ENCODE peak calls at places on chromosomes 16 and 17, in eight cellular contexts. G is LNCaP clone FGC, W is choroid plexus epithelial cell, T is pancreas, E is BE2C, M is HFFc6, S is neural crest cell, O is Calu3. J is an unnamed sample.

GRCh38 chr16:10938321-10938720 is 3.9 kb downstream of the DEXI start:
- DNase-seq in E (no peak), M (no peak), S (no peak), W (no peak), T (no peak), O (no peak), G (no peak), J (peak)

GRCh38 chr17:69441179-69441578 is 26.7 kb downstream of the MAP2K6 start:
- DNase-seq in W (no peak), G (no peak), O (no peak), T (no peak), E (no peak), S (no peak), M (no peak), J (no peak)

GRCh38 chr17:15945493-15946209 is 721 bp downstream of the ADORA2B start:
- DNase-seq in S (no peak), M (no peak), E (no peak), G (no peak), W (peak), O (no peak), T (peak), J (no peak)

GRCh38 chr16:76910931-76911330 is 280.1 kb upstream of the MON1B start:
- DNase-seq in O (no peak), E (no peak), G (no peak), W (peak), S (no peak), M (no peak), T (no peak), J (peak)

GRCh38 chr17:27407916-27408846 is 48.1 kb upstream of the KSR1 start:
- DNase-seq in M (peak), O (no peak), W (peak), E (no peak), G (no peak), T (no peak), S (no peak), J (peak)

GRCh38 chr17:60941028-60941427 is 263.4 kb downstream of the BCAS3 start:
- DNase-seq in E (no peak), W (peak), G (no peak), O (no peak), S (no peak), T (no peak), M (peak), J (peak)

GRCh38 chr17:58166682-58167081 is at the start of gene OR4D2:
- DNase-seq in T (no peak), M (no peak), E (no peak), O (no peak), S (no peak), G (no peak), W (no peak), J (no peak)

GRCh38 chr17:48724241-48725004 is 1.4 kb downstream of the PRAC2 start:
- DNase-seq in W (peak), O (peak), M (peak), T (peak), E (peak), S (peak), G (no peak), J (peak)

GRCh38 chr17:9432867-9433495 is 142.6 kb downstream of the STX8 start:
- DNase-seq in T (no peak), W (peak), M (peak), G (no peak), S (no peak), E (no peak), O (no peak), J (peak)

GRCh38 chr17:41546819-41547218 is 18.7 kb upstream of the KRT19 start:
- DNase-seq in O (no peak), E (no peak), S (no peak), T (no peak), W (no peak), G (no peak), M (no peak), J (no peak)

GRCh38 chr16:3152273-3153076 is 17.6 kb downstream of the ZNF213 start:
- DNase-seq in W (peak), E (peak), O (peak), M (peak), T (peak), G (peak), S (peak), J (peak)
- TF ChIP-seq CTCF in W (peak), E (peak), O (peak), M (peak), T (no peak), G (peak), S (peak), J (peak)

GRCh38 chr16:23013484-23013883 is 135.8 kb downstream of the USP31 start:
- DNase-seq in T (no peak), E (peak), G (no peak), O (peak), S (no peak), W (peak), M (no peak), J (peak)
- TF ChIP-seq CTCF in T (no peak), E (peak), G (peak), O (no peak), S (peak), W (peak), M (peak), J (no peak)

GRCh38 chr17:77542551-77543490 is 402.1 kb downstream of the SEC14L1 start:
- DNase-seq in O (peak), W (peak), S (peak), M (peak), G (peak), T (peak), E (peak), J (peak)
- TF ChIP-seq CTCF in O (peak), W (peak), S (peak), M (peak), G (peak), T (peak), E (peak), J (peak)

GRCh38 chr16:35306915-35307314 is 1847.5 kb downstream of the TP53TG3F start:
- DNase-seq in E (no peak), G (peak), T (no peak), W (no peak), O (no peak), S (no peak), M (no peak), J (no peak)
- TF ChIP-seq CTCF in E (no peak), G (no peak), T (no peak), W (no peak), O (no peak), S (no peak), M (no peak), J (no peak)

DNA sequence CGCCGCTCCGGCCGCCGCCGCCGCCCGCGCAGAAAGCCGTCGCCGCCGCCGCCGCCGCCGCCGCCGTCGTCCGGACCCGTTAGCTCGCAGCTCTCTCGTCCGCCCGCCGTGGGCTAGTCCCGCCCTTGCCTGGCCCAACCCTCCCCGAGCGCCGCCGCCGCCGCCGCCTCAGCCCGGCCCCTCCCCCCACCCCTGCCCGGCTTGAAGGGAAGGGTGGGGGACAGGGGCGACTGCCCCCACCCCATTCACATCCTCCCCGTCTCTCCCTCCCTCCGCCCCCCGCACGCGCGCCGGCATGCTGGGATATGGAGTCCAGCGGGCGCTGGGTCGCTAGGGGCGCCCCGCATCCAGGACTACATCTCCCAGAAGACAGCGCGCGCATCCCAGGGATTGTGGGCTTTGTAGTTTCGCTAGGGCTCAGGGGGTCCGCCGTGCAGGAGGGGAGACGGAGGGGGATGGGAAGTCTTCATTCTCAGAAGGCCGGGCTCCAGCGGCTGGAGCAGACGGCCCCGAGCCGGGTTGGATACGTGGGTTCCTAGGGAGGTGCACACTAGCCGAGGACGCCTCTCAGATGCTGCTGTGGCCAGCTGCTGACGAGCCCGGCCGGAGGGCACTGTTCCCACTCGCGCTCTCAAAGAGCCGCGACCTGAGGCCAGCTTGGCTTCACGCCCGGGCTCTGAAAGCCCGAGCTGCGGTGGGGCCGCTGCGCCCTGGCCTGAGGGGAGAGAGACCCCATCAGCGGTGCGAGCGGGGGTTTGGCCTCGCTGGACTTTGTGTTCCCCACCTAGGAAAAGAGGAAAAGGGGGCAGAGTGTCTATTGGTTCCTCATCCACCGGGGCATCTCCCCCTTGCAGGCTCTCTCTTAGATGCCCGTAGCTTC is at the start of gene ST3GAL2:
- DNase-seq in S (peak), M (peak), G (no peak), O (peak), T (peak), W (peak), E (peak), J (peak)
- TF ChIP-seq CTCF in S (no peak), M (peak), G (no peak), O (peak), T (no peak), W (no peak), E (peak), J (no peak)

DNA sequence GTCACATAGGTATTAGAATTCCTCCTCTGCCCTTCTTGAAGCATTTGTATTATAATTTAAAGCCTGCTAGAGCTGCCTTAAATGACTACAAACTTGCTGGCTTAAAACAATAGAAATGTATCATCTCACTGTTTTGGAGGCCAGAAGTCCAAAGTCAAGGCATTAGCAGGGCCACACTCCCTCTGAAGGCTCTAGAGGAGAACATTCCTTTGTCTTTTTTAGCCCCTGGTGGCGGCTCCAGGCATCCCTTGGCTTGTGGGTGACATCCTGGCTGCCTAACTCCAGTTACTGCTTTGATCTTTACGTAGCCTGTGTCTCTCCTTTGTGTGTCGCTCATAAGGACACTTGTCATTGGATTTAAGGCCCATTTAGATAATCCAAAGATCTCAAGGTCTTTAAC is 186.6 kb upstream of the SALL1 start:
- DNase-seq in W (no peak), O (peak), G (no peak), S (no peak), M (no peak), T (no peak), E (no peak), J (no peak)
- TF ChIP-seq CTCF in W (peak), O (no peak), G (no peak), S (peak), M (peak), T (no peak), E (no peak), J (no peak)

GRCh38 chr16:14199199-14199598 is 128.1 kb downstream of the MRTFB start:
- DNase-seq in M (no peak), G (no peak), W (no peak), E (no peak), S (no peak), T (no peak), O (no peak), J (no peak)

GRCh38 chr16:14199624-14200023 is 128.5 kb downstream of the MRTFB start:
- DNase-seq in E (no peak), W (peak), S (no peak), M (peak), T (no peak), O (no peak), G (no peak), J (peak)

GRCh38 chr16:14202095-14202494 is 131.0 kb downstream of the MRTFB start:
- DNase-seq in M (no peak), S (no peak), W (no peak), T (no peak), E (no peak), G (no peak), O (no peak), J (no peak)

GRCh38 chr16:14205666-14206065 is 134.5 kb downstream of the MRTFB start:
- DNase-seq in G (no peak), S (no peak), W (peak), M (no peak), O (no peak), T (no peak), E (no peak), J (peak)

DNA sequence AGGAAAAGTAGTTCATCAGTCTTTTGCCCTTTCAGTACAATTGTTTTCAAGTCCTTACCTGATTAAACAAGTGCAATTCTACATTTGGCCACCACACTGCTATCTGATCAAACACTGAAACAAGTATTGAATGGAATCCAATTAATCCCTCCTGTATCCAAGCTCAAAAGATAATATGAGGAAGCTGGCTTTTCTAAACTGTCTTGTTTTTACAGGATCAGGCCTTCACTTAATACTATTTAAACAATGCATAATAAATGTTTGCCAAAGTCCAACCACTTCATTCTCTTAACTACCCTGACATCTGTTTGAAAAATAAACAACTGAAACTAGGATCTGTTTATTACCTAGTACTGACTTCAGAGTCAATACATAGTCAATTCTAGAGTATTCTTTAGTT is 131.6 kb downstream of the MRTFB start:
- DNase-seq in O (no peak), E (no peak), S (no peak), T (no peak), M (no peak), W (peak), G (peak), J (peak)
- TF ChIP-seq CTCF in O (peak), E (peak), S (peak), T (no peak), M (peak), W (peak), G (peak), J (peak)

GRCh38 chr16:50509521-50510341 is 38.5 kb upstream of the NKD1 start:
- DNase-seq in S (peak), M (no peak), G (no peak), O (peak), E (peak), W (peak), T (peak), J (peak)
- TF ChIP-seq CTCF in S (peak), M (peak), G (peak), O (peak), E (peak), W (peak), T (no peak), J (peak)

DNA sequence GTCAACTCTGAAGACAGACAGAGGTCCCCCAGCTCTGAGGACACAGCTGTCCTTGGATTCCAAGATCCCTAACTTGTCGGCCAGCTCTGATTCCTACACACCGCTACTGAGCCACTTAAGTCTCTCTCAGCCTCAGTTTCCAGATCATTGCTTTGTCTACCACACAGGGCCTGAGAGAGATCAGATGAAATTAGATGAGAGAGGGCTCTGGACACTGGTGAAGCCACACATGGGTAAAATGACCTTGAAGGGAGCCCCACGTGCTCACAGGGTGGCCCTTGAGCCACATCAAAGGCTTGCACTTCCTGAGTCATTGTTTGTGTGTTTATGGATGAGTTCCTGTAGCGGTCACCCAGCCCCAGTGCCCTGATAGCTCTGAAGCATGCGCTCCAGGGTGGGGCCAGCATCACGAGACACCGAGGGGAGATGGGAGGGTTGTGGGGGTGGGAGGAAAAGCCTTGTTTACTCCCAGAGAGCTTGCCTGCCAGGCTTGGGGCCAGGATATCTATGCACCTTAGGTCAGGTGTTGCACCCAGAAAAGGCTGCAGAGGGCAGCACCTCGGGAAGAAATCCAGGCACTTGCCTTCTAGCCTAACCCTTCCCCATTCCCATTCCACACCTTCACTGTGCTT is 32.7 kb upstream of the SLC6A2 start:
- DNase-seq in O (peak), M (no peak), W (no peak), T (no peak), E (peak), G (no peak), S (no peak), J (no peak)
- TF ChIP-seq CTCF in O (peak), M (peak), W (peak), T (no peak), E (peak), G (peak), S (peak), J (no peak)

J was measured in fibroblast of mammary gland.